ENCODE peak calls at places on chromosomes 5 and 9, in eight cellular contexts. G is lower leg skin; I is NK-92 treated with Interleukin-12 subunit alpha and Interleukin-12 subunit beta, amount 100 ng/mL, for 24 hours; S is GM03348; W is B cell; X is HCEC 1CT; T is HTR-8/SVneo; F is anterior cingulate cortex. M is an unnamed sample.
A peak's percentile ranks its signal among the peaks of the same experiment; 100 is the strongest.

GRCh38 chr9:128118971-128119665 is 8.4 kb downstream of the PTGES2 start:
- DNase-seq in T (no peak), W (no peak), S (no peak), X (no peak), F (no peak), I (no peak), G (no peak), M (no peak)

GRCh38 chr5:42021119-42021518 is 96.0 kb downstream of the FBXO4 start:
- DNase-seq in G (no peak), I (no peak), W (no peak), X (peak; percentile 19), S (peak; percentile 38), T (no peak), F (no peak), M (no peak)

GRCh38 chr9:22158983-22159382 is 149.9 kb upstream of the CDKN2B start:
- DNase-seq in X (peak; percentile 94), S (peak; percentile 34), T (no peak), W (no peak), F (no peak), G (peak; percentile 72), I (no peak), M (peak; percentile 97)

GRCh38 chr5:149957855-149958254 is 2.7 kb upstream of the SLC26A2 start:
- DNase-seq in F (no peak), S (no peak), T (peak; percentile 35), I (no peak), W (no peak), G (no peak), X (no peak), M (no peak)

GRCh38 chr9:68500457-68501158 is 40.1 kb downstream of the TMEM252 start:
- DNase-seq in T (no peak), W (no peak), I (no peak), S (peak; percentile 13), F (no peak), G (no peak), X (peak; percentile 10), M (peak; percentile 5)

GRCh38 chr9:29456940-29457339 is 1883.7 kb upstream of the C9orf72 start:
- DNase-seq in I (no peak), G (no peak), S (no peak), F (no peak), X (no peak), W (no peak), T (no peak), M (no peak)

GRCh38 chr5:135240781-135241360 is 158.2 kb downstream of the MACROH2A1 start:
- DNase-seq in X (no peak), T (no peak), I (no peak), F (no peak), S (no peak), G (no peak), W (no peak), M (no peak)

GRCh38 chr9:87167161-87167560 is 219.9 kb upstream of the GAS1 start:
- DNase-seq in S (no peak), X (no peak), W (no peak), G (no peak), F (no peak), I (no peak), T (no peak), M (no peak)

GRCh38 chr5:69491838-69492390 is 676 bp upstream of the OCLN start:
- DNase-seq in X (no peak), W (no peak), T (no peak), I (no peak), G (no peak), F (no peak), S (no peak), M (no peak)

GRCh38 chr5:167524941-167525485 is 766.4 kb upstream of the WWC1 start:
- DNase-seq in F (no peak), I (no peak), W (no peak), T (no peak), G (no peak), S (no peak), X (no peak), M (no peak)

GRCh38 chr5:74206571-74207550 is 433.7 kb downstream of the ENC1 start:
- DNase-seq in W (no peak), X (peak; percentile 57), G (no peak), S (peak; percentile 71), F (peak; percentile 73), T (peak; percentile 49), I (no peak), M (peak; percentile 73)

GRCh38 chr9:137315581-137316011 is 13.5 kb upstream of the NRARP start:
- DNase-seq in X (no peak), W (no peak), F (no peak), I (no peak), T (no peak), G (no peak), S (peak; percentile 20), M (no peak)

M was measured in brain microvascular endothelial cell.